ENCODE peak calls at places on chromosomes 13 and 19, in ten cellular contexts. P, I, X, W, A, C, Y, E, F and L are unnamed samples.

GRCh38 chr19:2782357-2782935 is 627 bp downstream of the SGTA start:
- DNase-seq in P (no peak), I (no peak), X (peak), W (peak), A (no peak), C (no peak), Y (peak), E (no peak), F (no peak), L (no peak)

GRCh38 chr13:107438251-107438650 is 777.1 kb downstream of the LIG4 start:
- DNase-seq in P (no peak), I (no peak), X (no peak), W (no peak), A (no peak), C (no peak), Y (no peak), E (no peak), F (no peak), L (no peak)

GRCh38 chr19:542173-542866 is 1.5 kb upstream of the GZMM start:
- DNase-seq in P (peak), I (no peak), X (no peak), W (no peak), A (no peak), C (no peak), Y (no peak), E (no peak), F (no peak), L (no peak)

GRCh38 chr13:98450495-98451167 is 126.3 kb downstream of the STK24 start:
- DNase-seq in P (peak), I (no peak), X (no peak), W (no peak), A (peak), C (no peak), Y (no peak), E (peak), F (no peak), L (no peak)

GRCh38 chr19:42524250-42524649 is 4.0 kb downstream of the CEACAM1 start:
- DNase-seq in P (no peak), I (no peak), X (no peak), W (no peak), A (no peak), C (no peak), Y (no peak), E (no peak), F (no peak), L (no peak)

GRCh38 chr13:110194456-110194855 is 112.5 kb downstream of the COL4A1 start:
- DNase-seq in P (no peak), I (no peak), X (peak), W (no peak), A (no peak), C (no peak), Y (no peak), E (no peak), F (no peak), L (no peak)

GRCh38 chr13:90091611-90092010 is 1255.9 kb upstream of the MIR17HG start:
- DNase-seq in P (no peak), I (no peak), X (no peak), W (no peak), A (no peak), C (no peak), Y (no peak), E (no peak), F (no peak), L (no peak)

GRCh38 chr13:70835349-70835748 is 727.1 kb upstream of the KLHL1 start:
- DNase-seq in P (no peak), I (no peak), X (no peak), W (no peak), A (no peak), C (no peak), Y (no peak), E (no peak), F (no peak), L (no peak)

GRCh38 chr13:84605927-84606326 is 723.7 kb upstream of the SLITRK1 start:
- DNase-seq in P (peak), I (peak), X (no peak), W (no peak), A (no peak), C (no peak), Y (no peak), E (no peak), F (no peak), L (no peak)

GRCh38 chr13:109785141-109785891 is 1.1 kb downstream of the IRS2 start:
- DNase-seq in P (peak), I (peak), X (peak), W (peak), A (peak), C (no peak), Y (no peak), E (peak), F (peak), L (no peak)

GRCh38 chr19:10363789-10364281 is 16.5 kb downstream of the TYK2 start:
- DNase-seq in P (no peak), I (no peak), X (no peak), W (no peak), A (no peak), C (no peak), Y (no peak), E (no peak), F (peak), L (no peak)

GRCh38 chr19:16224266-16225045 is 26.7 kb downstream of the AP1M1 start:
- DNase-seq in P (peak), I (peak), X (no peak), W (no peak), A (peak), C (no peak), Y (no peak), E (no peak), F (no peak), L (peak)

GRCh38 chr13:80037505-80037888 is 303.4 kb downstream of the SPRY2 start:
- DNase-seq in P (no peak), I (no peak), X (peak), W (no peak), A (no peak), C (no peak), Y (no peak), E (no peak), F (peak), L (peak)

GRCh38 chr19:1373534-1374249 is 10.0 kb upstream of the NDUFS7 start:
- DNase-seq in P (no peak), I (peak), X (peak), W (no peak), A (no peak), C (no peak), Y (no peak), E (no peak), F (no peak), L (no peak)

GRCh38 chr19:22622901-22623840 is 11.0 kb upstream of the ZNF492 start:
- DNase-seq in P (no peak), I (no peak), X (no peak), W (no peak), A (no peak), C (no peak), Y (no peak), E (peak), F (no peak), L (no peak)

GRCh38 chr19:29262085-29262484 is 49.1 kb upstream of the UQCRFS1 start:
- DNase-seq in P (no peak), I (no peak), X (no peak), W (no peak), A (no peak), C (no peak), Y (no peak), E (no peak), F (no peak), L (no peak)

GRCh38 chr19:36060430-36060829 is 5.7 kb downstream of the WDR62 start:
- DNase-seq in P (peak), I (no peak), X (peak), W (no peak), A (no peak), C (no peak), Y (peak), E (no peak), F (peak), L (peak)
- TF ChIP-seq CTCF in P (peak), I (peak), X (peak), W (no peak), A (peak), C (peak), Y (peak), E (peak), F (peak), L (peak)

GRCh38 chr19:46201413-46202310 is 27.9 kb upstream of the IGFL1 start:
- DNase-seq in P (no peak), I (no peak), X (no peak), W (no peak), A (no peak), C (no peak), Y (peak), E (no peak), F (no peak), L (no peak)
- H3K4me3 ChIP-seq in P (no peak), I (no peak), X (no peak), W (no peak), A (no peak), C (no peak), Y (no peak), E (no peak), F (no peak), L (no peak)

GRCh38 chr13:30109471-30110135 is 197.7 kb downstream of the KATNAL1 start:
- DNase-seq in P (no peak), I (no peak), X (no peak), W (no peak), A (no peak), C (no peak), Y (no peak), E (no peak), F (no peak), L (no peak)

GRCh38 chr13:30113531-30113930 is 193.8 kb downstream of the KATNAL1 start:
- DNase-seq in P (no peak), I (no peak), X (no peak), W (peak), A (no peak), C (no peak), Y (peak), E (no peak), F (no peak), L (no peak)

GRCh38 chr13:30112602-30113435 is 194.5 kb downstream of the KATNAL1 start:
- DNase-seq in P (peak), I (peak), X (peak), W (peak), A (peak), C (no peak), Y (peak), E (peak), F (peak), L (peak)

GRCh38 chr13:30110301-30111070 is 196.9 kb downstream of the KATNAL1 start:
- DNase-seq in P (no peak), I (no peak), X (no peak), W (no peak), A (no peak), C (no peak), Y (no peak), E (no peak), F (no peak), L (no peak)

DNA sequence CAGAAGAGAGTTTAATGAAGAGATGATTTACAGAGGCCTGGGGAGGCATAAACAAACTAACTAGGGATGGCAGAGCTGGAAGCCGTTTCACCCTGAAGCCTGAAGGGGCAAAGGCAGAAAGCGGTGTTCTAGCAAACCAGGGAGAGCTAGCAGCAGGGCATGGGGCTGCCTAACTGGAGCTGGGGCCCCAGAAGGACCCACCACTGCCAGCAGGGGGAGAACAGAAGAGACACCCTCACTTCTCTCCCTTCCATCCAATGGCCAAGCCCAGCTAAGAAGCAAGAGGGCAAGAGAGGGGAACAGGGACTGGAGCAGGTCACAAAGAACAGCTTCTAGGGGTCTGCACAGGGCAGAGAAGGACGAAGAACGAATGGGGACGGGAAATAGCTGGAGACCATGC is 195.5 kb downstream of the KATNAL1 start:
- DNase-seq in P (peak), I (no peak), X (no peak), W (no peak), A (no peak), C (no peak), Y (no peak), E (no peak), F (no peak), L (peak)
- TF ChIP-seq CTCF in P (peak), I (no peak), X (peak), W (no peak), A (no peak), C (peak), Y (no peak), E (peak), F (peak), L (peak)

GRCh38 chr13:33347866-33348265 is 62.3 kb upstream of the STARD13 start:
- DNase-seq in P (no peak), I (no peak), X (no peak), W (no peak), A (no peak), C (no peak), Y (no peak), E (no peak), F (no peak), L (no peak)
- H3K4me3 ChIP-seq in P (no peak), I (no peak), X (no peak), W (no peak), A (no peak), C (no peak), Y (no peak), E (no peak), F (no peak), L (no peak)

GRCh38 chr19:40716655-40717324 is at the start of the genes COQ8B and ITPKC:
- DNase-seq in P (peak), I (peak), X (peak), W (peak), A (peak), C (peak), Y (peak), E (peak), F (peak), L (peak)

GRCh38 chr19:40717325-40717879 is 490 bp downstream of the ITPKC start:
- DNase-seq in P (no peak), I (no peak), X (no peak), W (peak), A (no peak), C (no peak), Y (peak), E (peak), F (peak), L (no peak)

GRCh38 chr19:40716031-40716654 is 543 bp downstream of the COQ8B start:
- DNase-seq in P (peak), I (no peak), X (no peak), W (no peak), A (peak), C (peak), Y (peak), E (no peak), F (peak), L (peak)

GRCh38 chr19:40713939-40714338 is 2.7 kb downstream of the COQ8B start:
- DNase-seq in P (no peak), I (no peak), X (no peak), W (no peak), A (no peak), C (no peak), Y (no peak), E (no peak), F (no peak), L (no peak)

DNA sequence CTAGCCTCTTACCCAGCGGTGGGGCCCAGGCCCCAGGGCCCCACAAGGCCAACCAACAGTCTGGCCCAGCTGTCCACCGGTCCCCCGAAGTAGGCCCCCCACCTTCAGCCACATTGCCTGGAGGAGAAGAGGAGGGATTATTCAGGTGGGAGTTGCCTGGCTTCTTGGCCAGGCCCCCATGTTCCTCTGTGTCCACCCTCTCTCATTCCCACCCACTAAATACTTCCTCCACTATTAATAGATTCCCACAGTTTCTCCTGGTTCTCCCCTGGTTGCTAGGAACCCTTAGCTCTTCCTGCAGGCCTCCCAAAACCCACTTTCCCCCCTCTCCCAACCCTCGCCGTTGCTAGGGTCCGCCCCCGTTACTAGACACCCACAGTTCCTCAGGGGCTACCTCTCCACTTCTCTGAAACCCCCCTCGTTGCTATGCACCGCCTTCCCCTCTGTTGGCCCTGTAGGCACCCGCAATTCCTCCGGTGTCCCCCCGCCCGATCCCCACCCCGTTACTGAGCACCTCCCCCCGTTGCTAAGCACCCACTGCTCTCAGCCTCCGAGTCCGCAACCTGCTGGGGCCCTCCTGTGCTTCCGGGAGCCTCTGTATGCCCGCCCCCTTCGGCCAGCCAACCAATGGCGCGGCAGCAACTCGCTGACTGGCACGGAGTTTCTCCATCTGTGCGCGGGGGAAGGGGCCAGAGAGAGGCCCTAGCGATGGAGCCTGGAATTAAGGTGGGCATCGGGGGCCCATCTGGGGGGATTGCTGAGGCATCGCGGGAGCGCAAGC is 2.0 kb downstream of the COQ8B start:
- DNase-seq in P (peak), I (peak), X (peak), W (peak), A (peak), C (peak), Y (peak), E (peak), F (peak), L (peak)
- TF ChIP-seq CTCF in P (peak), I (no peak), X (no peak), W (no peak), A (peak), C (no peak), Y (no peak), E (peak), F (peak), L (no peak)